ENCODE peak calls at places on chromosomes 5 and 9, in five cellular contexts. One of them, this sample, is unnamed. For H3K4me1, the result is how much of the 10 kb centered on the place peaks cover.

GRCh38 chr9:124805186-124805585 is 28.3 kb downstream of the OLFML2A start:
- DNase-seq in SK-N-SH: no peak
- DNase-seq in H9: no peak
- DNase-seq in psoas muscle: no peak
- DNase-seq in CD8-positive, alpha-beta T cell: no peak
- DNase-seq in this sample: no peak

GRCh38 chr9:101376117-101376866 is 8.5 kb downstream of the BAAT start:
- DNase-seq in SK-N-SH: no peak
- DNase-seq in H9: no peak
- DNase-seq in psoas muscle: no peak
- DNase-seq in CD8-positive, alpha-beta T cell: no peak
- DNase-seq in this sample: no peak

GRCh38 chr9:87796232-87796631 is 70.3 kb downstream of the CTSL start:
- DNase-seq in SK-N-SH: no peak
- DNase-seq in H9: no peak
- DNase-seq in psoas muscle: no peak
- DNase-seq in CD8-positive, alpha-beta T cell: no peak
- DNase-seq in this sample: no peak

GRCh38 chr9:69174645-69175487 is 789 bp downstream of the TJP2 start:
- DNase-seq in SK-N-SH: peak
- DNase-seq in H9: peak
- DNase-seq in psoas muscle: peak
- DNase-seq in CD8-positive, alpha-beta T cell: no peak
- DNase-seq in this sample: no peak

GRCh38 chr5:174327317-174327864 is 281.9 kb downstream of the NSG2 start:
- DNase-seq in SK-N-SH: peak
- DNase-seq in H9: peak
- DNase-seq in psoas muscle: peak
- DNase-seq in CD8-positive, alpha-beta T cell: no peak
- DNase-seq in this sample: no peak

GRCh38 chr9:131799177-131799823 is 59.4 kb upstream of the RAPGEF1 start:
- DNase-seq in SK-N-SH: no peak
- DNase-seq in H9: peak
- DNase-seq in psoas muscle: peak
- DNase-seq in CD8-positive, alpha-beta T cell: peak
- DNase-seq in this sample: no peak

GRCh38 chr5:159478950-159479349 is 148.7 kb upstream of the IL12B start:
- DNase-seq in SK-N-SH: no peak
- DNase-seq in H9: no peak
- DNase-seq in psoas muscle: no peak
- DNase-seq in CD8-positive, alpha-beta T cell: no peak
- DNase-seq in this sample: no peak

GRCh38 chr9:95605826-95606555 is 89.2 kb upstream of the PTCH1 start:
- DNase-seq in SK-N-SH: peak
- DNase-seq in H9: no peak
- DNase-seq in psoas muscle: no peak
- DNase-seq in CD8-positive, alpha-beta T cell: no peak
- DNase-seq in this sample: no peak

GRCh38 chr5:60333103-60333502 is 366.9 kb downstream of the DEPDC1B start:
- DNase-seq in SK-N-SH: no peak
- DNase-seq in H9: no peak
- DNase-seq in psoas muscle: no peak
- DNase-seq in CD8-positive, alpha-beta T cell: no peak
- DNase-seq in this sample: no peak

GRCh38 chr9:135267410-135267809 is 179.9 kb downstream of the OLFM1 start:
- DNase-seq in SK-N-SH: no peak
- DNase-seq in H9: no peak
- DNase-seq in psoas muscle: no peak
- DNase-seq in CD8-positive, alpha-beta T cell: no peak
- DNase-seq in this sample: no peak

GRCh38 chr5:11319851-11320580 is 559.0 kb upstream of the DAP start:
- DNase-seq in SK-N-SH: no peak
- DNase-seq in H9: no peak
- DNase-seq in psoas muscle: no peak
- DNase-seq in CD8-positive, alpha-beta T cell: no peak
- DNase-seq in this sample: no peak

GRCh38 chr5:107370569-107370968 is 300.2 kb downstream of the EFNA5 start:
- DNase-seq in SK-N-SH: no peak
- DNase-seq in H9: no peak
- DNase-seq in psoas muscle: no peak
- DNase-seq in CD8-positive, alpha-beta T cell: no peak
- DNase-seq in this sample: no peak
- H3K4me1 ChIP-seq in SK-N-SH: under half
- H3K4me1 ChIP-seq in H9: under half
- H3K4me1 ChIP-seq in psoas muscle: under half
- H3K4me1 ChIP-seq in CD8-positive, alpha-beta T cell: under half
- H3K4me1 ChIP-seq in this sample: under half

GRCh38 chr5:131545856-131546255 is 89.2 kb downstream of the RAPGEF6 start:
- DNase-seq in SK-N-SH: no peak
- DNase-seq in H9: no peak
- DNase-seq in psoas muscle: no peak
- DNase-seq in CD8-positive, alpha-beta T cell: no peak
- DNase-seq in this sample: no peak

GRCh38 chr5:131542723-131543122 is 92.3 kb downstream of the RAPGEF6 start:
- DNase-seq in SK-N-SH: no peak
- DNase-seq in H9: no peak
- DNase-seq in psoas muscle: no peak
- DNase-seq in CD8-positive, alpha-beta T cell: no peak
- DNase-seq in this sample: no peak

GRCh38 chr5:131550606-131551005 is 84.4 kb downstream of the RAPGEF6 start:
- DNase-seq in SK-N-SH: no peak
- DNase-seq in H9: no peak
- DNase-seq in psoas muscle: no peak
- DNase-seq in CD8-positive, alpha-beta T cell: no peak
- DNase-seq in this sample: no peak

DNA sequence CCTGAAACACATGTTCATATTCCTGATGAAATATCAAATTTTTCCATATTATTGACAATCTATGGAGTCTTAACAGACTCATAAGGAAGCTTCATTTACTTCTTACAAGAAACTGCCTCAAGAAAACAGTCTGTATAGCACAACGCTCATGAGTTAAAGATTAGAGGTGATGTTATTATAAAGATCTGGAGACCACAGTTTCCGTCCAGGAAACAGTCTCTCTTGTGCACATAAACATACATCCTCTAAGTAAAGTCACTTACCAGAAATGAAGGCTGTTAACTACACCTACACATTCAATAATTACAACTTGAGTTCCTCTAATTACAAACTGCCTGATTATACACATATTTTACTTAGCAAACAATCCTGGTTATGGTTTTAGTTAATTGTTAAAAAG is 86.8 kb downstream of the RAPGEF6 start:
- DNase-seq in SK-N-SH: no peak
- DNase-seq in H9: no peak
- DNase-seq in psoas muscle: no peak
- DNase-seq in CD8-positive, alpha-beta T cell: no peak
- DNase-seq in this sample: no peak
- H3K4me1 ChIP-seq in SK-N-SH: under half
- H3K4me1 ChIP-seq in H9: under half
- H3K4me1 ChIP-seq in psoas muscle: under half
- H3K4me1 ChIP-seq in CD8-positive, alpha-beta T cell: under half
- H3K4me1 ChIP-seq in this sample: under half

DNA sequence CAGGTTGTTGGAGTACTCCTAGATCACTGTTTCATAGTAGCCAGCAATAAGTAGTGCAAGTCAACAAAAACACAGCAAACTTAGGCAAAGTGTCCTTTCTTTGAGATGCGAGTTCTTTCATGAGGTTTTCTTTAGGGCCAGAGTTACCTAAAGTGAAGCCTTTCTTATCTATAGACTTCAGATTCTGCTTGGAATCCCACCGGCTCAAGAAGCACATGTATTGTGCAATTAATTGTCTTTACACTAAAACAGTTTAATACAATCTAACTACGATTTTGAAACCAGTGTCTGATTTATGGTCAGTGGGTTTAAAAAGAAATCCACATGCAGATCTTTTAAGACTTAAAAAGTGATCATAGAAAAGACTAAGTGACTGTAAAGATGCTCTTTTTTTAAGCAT is 3.6 kb downstream of the PURA start:
- DNase-seq in SK-N-SH: no peak
- DNase-seq in H9: no peak
- DNase-seq in psoas muscle: no peak
- DNase-seq in CD8-positive, alpha-beta T cell: no peak
- DNase-seq in this sample: no peak
- H3K4me1 ChIP-seq in SK-N-SH: under half
- H3K4me1 ChIP-seq in H9: under half
- H3K4me1 ChIP-seq in psoas muscle: half or more
- H3K4me1 ChIP-seq in CD8-positive, alpha-beta T cell: under half
- H3K4me1 ChIP-seq in this sample: under half

DNA sequence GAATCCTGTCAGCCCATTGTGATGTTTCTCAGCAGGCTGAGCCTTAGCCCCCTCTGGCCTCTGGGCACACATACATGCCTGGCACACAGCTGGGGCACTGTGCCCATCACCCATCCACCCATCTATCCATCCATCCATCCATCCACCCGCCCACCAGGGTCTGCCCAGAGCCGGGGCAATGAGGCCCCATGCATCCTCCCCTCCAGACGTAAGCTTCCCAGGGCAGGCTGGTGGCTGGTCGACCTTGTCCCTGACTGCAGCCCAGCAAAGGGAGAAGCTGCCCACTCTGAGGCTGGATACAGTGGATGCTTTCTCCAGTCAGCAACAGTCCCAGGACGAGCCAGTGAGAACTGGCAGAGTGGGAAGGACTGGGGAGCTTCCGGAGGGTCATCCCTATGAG is 21.1 kb upstream of the SLC25A51 start:
- DNase-seq in SK-N-SH: no peak
- DNase-seq in H9: no peak
- DNase-seq in psoas muscle: no peak
- DNase-seq in CD8-positive, alpha-beta T cell: no peak
- DNase-seq in this sample: no peak
- H3K4me1 ChIP-seq in SK-N-SH: under half
- H3K4me1 ChIP-seq in H9: under half
- H3K4me1 ChIP-seq in psoas muscle: under half
- H3K4me1 ChIP-seq in CD8-positive, alpha-beta T cell: under half
- H3K4me1 ChIP-seq in this sample: under half

GRCh38 chr9:34158362-34158869 is 20.4 kb upstream of the UBAP1 start:
- DNase-seq in SK-N-SH: no peak
- DNase-seq in H9: no peak
- DNase-seq in psoas muscle: no peak
- DNase-seq in CD8-positive, alpha-beta T cell: no peak
- DNase-seq in this sample: no peak
- H3K4me1 ChIP-seq in SK-N-SH: under half
- H3K4me1 ChIP-seq in H9: under half
- H3K4me1 ChIP-seq in psoas muscle: under half
- H3K4me1 ChIP-seq in CD8-positive, alpha-beta T cell: under half
- H3K4me1 ChIP-seq in this sample: under half

GRCh38 chr9:16704096-16704488 is 166.4 kb downstream of the BNC2 start:
- DNase-seq in SK-N-SH: no peak
- DNase-seq in H9: no peak
- DNase-seq in psoas muscle: no peak
- DNase-seq in CD8-positive, alpha-beta T cell: no peak
- DNase-seq in this sample: no peak

GRCh38 chr9:16705121-16705604 is 165.3 kb downstream of the BNC2 start:
- DNase-seq in SK-N-SH: peak
- DNase-seq in H9: peak
- DNase-seq in psoas muscle: peak
- DNase-seq in CD8-positive, alpha-beta T cell: no peak
- DNase-seq in this sample: no peak

GRCh38 chr9:16708638-16709435 is 161.6 kb downstream of the BNC2 start:
- DNase-seq in SK-N-SH: no peak
- DNase-seq in H9: peak
- DNase-seq in psoas muscle: no peak
- DNase-seq in CD8-positive, alpha-beta T cell: no peak
- DNase-seq in this sample: no peak

GRCh38 chr9:16701347-16701746 is 169.1 kb downstream of the BNC2 start:
- DNase-seq in SK-N-SH: no peak
- DNase-seq in H9: no peak
- DNase-seq in psoas muscle: no peak
- DNase-seq in CD8-positive, alpha-beta T cell: no peak
- DNase-seq in this sample: no peak

GRCh38 chr9:16704489-16705111 is 165.9 kb downstream of the BNC2 start:
- DNase-seq in SK-N-SH: peak
- DNase-seq in H9: peak
- DNase-seq in psoas muscle: peak
- DNase-seq in CD8-positive, alpha-beta T cell: no peak
- DNase-seq in this sample: peak
- H3K4me1 ChIP-seq in SK-N-SH: under half
- H3K4me1 ChIP-seq in H9: under half
- H3K4me1 ChIP-seq in psoas muscle: under half
- H3K4me1 ChIP-seq in CD8-positive, alpha-beta T cell: under half
- H3K4me1 ChIP-seq in this sample: under half

DNA sequence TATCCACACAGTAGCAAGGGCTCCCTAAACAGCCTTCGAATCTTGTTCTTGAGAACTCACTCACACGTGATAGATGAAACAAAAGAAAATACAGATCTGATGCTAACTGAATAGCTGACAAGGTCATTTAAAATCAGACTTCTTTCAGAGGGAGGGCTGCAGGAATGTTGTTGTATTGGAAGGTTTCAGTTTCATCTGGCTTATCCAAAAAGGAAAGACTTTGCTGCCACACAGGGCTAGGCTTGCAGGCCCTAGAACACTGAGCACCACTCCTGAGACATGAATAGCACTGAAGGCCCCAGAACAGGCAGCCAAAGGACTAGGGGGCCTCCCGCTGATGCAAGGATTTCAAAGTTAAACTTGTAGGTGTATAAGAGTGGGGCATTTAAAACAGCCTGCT is 3.1 kb downstream of the CD180 start:
- DNase-seq in SK-N-SH: no peak
- DNase-seq in H9: no peak
- DNase-seq in psoas muscle: no peak
- DNase-seq in CD8-positive, alpha-beta T cell: no peak
- DNase-seq in this sample: no peak
- H3K4me1 ChIP-seq in SK-N-SH: under half
- H3K4me1 ChIP-seq in H9: under half
- H3K4me1 ChIP-seq in psoas muscle: under half
- H3K4me1 ChIP-seq in CD8-positive, alpha-beta T cell: under half
- H3K4me1 ChIP-seq in this sample: under half

GRCh38 chr9:136862849-136863622 is 3.1 kb downstream of the EDF1 start:
- DNase-seq in SK-N-SH: no peak
- DNase-seq in H9: no peak
- DNase-seq in psoas muscle: peak
- DNase-seq in CD8-positive, alpha-beta T cell: no peak
- DNase-seq in this sample: no peak

GRCh38 chr9:136863623-136864273 is 2.4 kb downstream of the EDF1 start:
- DNase-seq in SK-N-SH: no peak
- DNase-seq in H9: no peak
- DNase-seq in psoas muscle: no peak
- DNase-seq in CD8-positive, alpha-beta T cell: no peak
- DNase-seq in this sample: no peak

GRCh38 chr9:136860933-136861873 is 4.9 kb downstream of the EDF1 start:
- DNase-seq in SK-N-SH: no peak
- DNase-seq in H9: no peak
- DNase-seq in psoas muscle: no peak
- DNase-seq in CD8-positive, alpha-beta T cell: no peak
- DNase-seq in this sample: no peak

GRCh38 chr9:136860529-136860928 is 5.6 kb downstream of the EDF1 start:
- DNase-seq in SK-N-SH: no peak
- DNase-seq in H9: no peak
- DNase-seq in psoas muscle: no peak
- DNase-seq in CD8-positive, alpha-beta T cell: no peak
- DNase-seq in this sample: no peak

GRCh38 chr9:136861874-136862457 is 4.1 kb downstream of the EDF1 start:
- DNase-seq in SK-N-SH: no peak
- DNase-seq in H9: no peak
- DNase-seq in psoas muscle: no peak
- DNase-seq in CD8-positive, alpha-beta T cell: no peak
- DNase-seq in this sample: no peak
- H3K4me1 ChIP-seq in SK-N-SH: under half
- H3K4me1 ChIP-seq in H9: under half
- H3K4me1 ChIP-seq in psoas muscle: under half
- H3K4me1 ChIP-seq in CD8-positive, alpha-beta T cell: under half
- H3K4me1 ChIP-seq in this sample: under half